ENCODE peak calls at places on chromosomes 4 and X, in seven cellular contexts. A is esophagus squamous epithelium, T is suprapubic skin, X is K562, N is right lobe of liver, B is A549, O is IMR-90. F is an unnamed sample. For H3K4me1, the result is how much of the 10 kb centered on the place peaks cover.

GRCh38 chr4:51995647-51996046 is 24.5 kb downstream of the LRRC66 start:
- DNase-seq in N (no peak), O (no peak), A (no peak), B (no peak), X (no peak), T (no peak), F (no peak)

GRCh38 chr4:139524062-139524631 is 31.9 kb downstream of the SETD7 start:
- DNase-seq in N (no peak), B (no peak), T (no peak), X (no peak), O (peak), A (no peak), F (no peak)

GRCh38 chr4:165360041-165360782 is 18.6 kb upstream of the CPE start:
- DNase-seq in O (no peak), N (no peak), T (no peak), X (no peak), B (no peak), A (no peak), F (no peak)

GRCh38 chr4:7301846-7302630 is 109.7 kb downstream of the SORCS2 start:
- DNase-seq in T (no peak), O (no peak), A (no peak), N (no peak), B (no peak), X (no peak), F (no peak)

GRCh38 chr4:24705016-24705753 is 90.2 kb upstream of the SOD3 start:
- DNase-seq in A (no peak), B (no peak), O (no peak), X (no peak), N (no peak), T (no peak), F (no peak)

GRCh38 chr4:21490682-21491081 is 457.9 kb downstream of the KCNIP4 start:
- DNase-seq in X (no peak), N (no peak), A (no peak), O (no peak), T (no peak), B (no peak), F (no peak)

GRCh38 chr4:121283319-121283718 is 97.5 kb downstream of the QRFPR start:
- DNase-seq in N (no peak), O (no peak), B (no peak), A (no peak), X (no peak), T (no peak), F (no peak)

GRCh38 chr4:6177587-6178197 is 22.7 kb downstream of the JAKMIP1 start:
- DNase-seq in O (no peak), X (peak), A (no peak), T (no peak), N (no peak), B (peak), F (no peak)

GRCh38 chr4:1988327-1988724 is 20.4 kb downstream of the NELFA start:
- DNase-seq in N (no peak), B (no peak), T (no peak), O (no peak), A (no peak), X (no peak), F (no peak)

GRCh38 chr4:5142726-5143125 is 91.4 kb downstream of the STK32B start:
- DNase-seq in A (no peak), O (peak), N (no peak), B (peak), X (peak), T (no peak), F (peak)

GRCh38 chr4:52997132-52997416 is 135.0 kb downstream of the RASL11B start:
- DNase-seq in N (no peak), A (no peak), B (no peak), T (no peak), O (no peak), X (no peak), F (no peak)

GRCh38 chr4:152065545-152065944 is 304.7 kb upstream of the GATB start:
- DNase-seq in X (no peak), N (no peak), O (no peak), B (no peak), T (no peak), A (no peak), F (no peak)

GRCh38 chr4:107721436-107722090 is 1.5 kb upstream of the PAPSS1 start:
- DNase-seq in T (no peak), A (peak), N (no peak), O (no peak), B (no peak), X (no peak), F (no peak)

GRCh38 chr4:153676491-153676890 is 7.6 kb upstream of the TLR2 start:
- DNase-seq in X (no peak), B (no peak), O (peak), A (no peak), N (no peak), T (no peak), F (no peak)

GRCh38 chrX:99353412-99353811 is 1056.7 kb downstream of the PCDH19 start:
- DNase-seq in X (no peak), T (no peak), A (no peak), O (no peak), N (peak), B (no peak), F (no peak)

GRCh38 chrX:147602297-147602696 is 309.4 kb upstream of the FMR1 start:
- DNase-seq in O (no peak), N (no peak), B (peak), X (no peak), A (no peak), T (no peak), F (no peak)

GRCh38 chr4:58515206-58515605 is 1405.0 kb upstream of the IGFBP7 start:
- DNase-seq in T (no peak), X (no peak), A (no peak), O (no peak), N (no peak), B (no peak), F (no peak)

GRCh38 chr4:184380707-184381106 is 93.6 kb downstream of the IRF2 start:
- DNase-seq in A (no peak), O (no peak), B (no peak), T (no peak), N (peak), X (no peak), F (no peak)

GRCh38 chr4:145626623-145626982 is 7.4 kb downstream of the MMAA start:
- DNase-seq in N (no peak), A (no peak), B (no peak), O (peak), X (no peak), T (no peak), F (no peak)

GRCh38 chr4:7737268-7737645 is 202.4 kb downstream of the AFAP1 start:
- DNase-seq in A (no peak), X (no peak), T (no peak), B (no peak), O (no peak), N (no peak), F (no peak)

GRCh38 chr4:107930821-107931774 is at the start of gene CYP2U1:
- DNase-seq in N (peak), B (peak), X (peak), A (peak), O (peak), T (peak), F (peak)

GRCh38 chr4:55312491-55313101 is 33.4 kb upstream of the SRD5A3 start:
- DNase-seq in A (no peak), B (peak), N (peak), T (peak), O (peak), X (no peak), F (no peak)

GRCh38 chrX:45628041-45628440 is 427.4 kb upstream of the DIPK2B start:
- DNase-seq in B (no peak), O (peak), N (no peak), X (no peak), A (no peak), T (no peak), F (no peak)

GRCh38 chr4:167786504-167786903 is 305.8 kb upstream of the ANXA10 start:
- DNase-seq in T (no peak), O (no peak), B (no peak), A (no peak), X (no peak), N (no peak), F (no peak)

GRCh38 chr4:85825937-85826678 is 351.2 kb downstream of the ARHGAP24 start:
- DNase-seq in X (no peak), O (peak), A (no peak), N (peak), T (no peak), B (peak), F (no peak)

GRCh38 chrX:13693341-13693871 is 4.5 kb downstream of the RAB9A start:
- DNase-seq in N (no peak), T (no peak), X (no peak), A (no peak), B (no peak), O (no peak), F (no peak)

GRCh38 chr4:54784188-54784671 is 126.5 kb downstream of the KIT start:
- DNase-seq in B (no peak), X (peak), T (peak), A (peak), O (peak), N (peak), F (peak)

GRCh38 chr4:16001484-16001858 is 38.5 kb upstream of the FGFBP2 start:
- DNase-seq in N (peak), T (peak), A (no peak), X (peak), O (peak), B (peak), F (peak)

GRCh38 chr4:77232653-77233052 is 75.6 kb downstream of the CCNG2 start:
- DNase-seq in B (peak), A (no peak), N (no peak), O (peak), T (no peak), X (no peak), F (no peak)

GRCh38 chrX:154372612-154373022 is 1.8 kb downstream of the FLNA start:
- DNase-seq in X (no peak), O (peak), B (peak), N (no peak), T (no peak), A (no peak), F (no peak)

GRCh38 chrX:72038016-72038415 is 93.7 kb downstream of the RTL5 start:
- DNase-seq in X (no peak), T (no peak), B (no peak), N (no peak), O (no peak), A (no peak), F (no peak)

GRCh38 chr4:678765-679481 is 4.6 kb downstream of the MYL5 start:
- DNase-seq in B (no peak), O (no peak), X (no peak), A (no peak), T (no peak), N (no peak), F (no peak)

GRCh38 chr4:186570193-186570996 is 15.0 kb upstream of the MTNR1A start:
- DNase-seq in O (peak), N (no peak), A (no peak), X (no peak), T (no peak), B (peak), F (no peak)

GRCh38 chr4:163495900-163496299 is 1.4 kb downstream of the TMA16 start:
- DNase-seq in T (no peak), O (no peak), A (no peak), B (no peak), N (no peak), X (no peak), F (no peak)

GRCh38 chr4:80070880-80071620 is 2.0 kb downstream of the ANTXR2 start:
- DNase-seq in B (no peak), O (peak), A (no peak), T (no peak), N (no peak), X (no peak), F (no peak)

GRCh38 chr4:182307746-182308145 is 64.5 kb downstream of the TENM3 start:
- DNase-seq in O (peak), T (no peak), A (no peak), N (no peak), B (no peak), X (no peak), F (no peak)

GRCh38 chrX:49171752-49172279 is at the start of gene PLP2:
- DNase-seq in T (peak), A (no peak), O (peak), X (peak), N (peak), B (peak), F (no peak)
- TF ChIP-seq POLR2A in T (no peak), A (peak), O (peak), X (peak), N (peak), B (peak), F (peak)

DNA sequence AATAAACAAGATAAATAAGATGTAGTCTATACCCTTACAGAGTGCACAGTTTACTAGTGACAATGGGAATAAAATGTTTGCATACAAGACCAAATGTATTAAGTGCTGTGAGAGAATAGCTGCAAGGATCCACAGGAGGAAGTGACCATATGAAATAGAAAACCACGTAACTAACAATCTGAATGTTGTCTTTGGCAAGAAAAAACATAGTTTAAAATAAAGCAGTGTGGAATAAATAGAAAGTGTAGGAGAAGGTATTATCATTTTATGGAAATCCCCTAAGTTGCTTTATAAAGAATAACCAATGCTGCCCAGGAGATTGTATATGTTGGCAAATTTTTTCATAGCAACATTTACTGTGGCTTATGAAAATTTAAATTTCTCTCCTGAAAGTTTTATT is 116.1 kb downstream of the PCDH7 start:
- DNase-seq in T (no peak), B (no peak), X (no peak), N (no peak), A (no peak), O (peak), F (no peak)
- H3K4me1 ChIP-seq in T (under half), B (under half), X (under half), N (under half), A (under half), O (under half), F (under half)

GRCh38 chr4:40193578-40193977 is 3.3 kb upstream of the RHOH start:
- DNase-seq in X (no peak), N (no peak), B (no peak), A (no peak), T (no peak), O (no peak), F (no peak)

GRCh38 chr4:40196724-40197281 is at the start of gene RHOH:
- DNase-seq in O (no peak), A (no peak), B (no peak), X (no peak), T (no peak), N (no peak), F (no peak)

GRCh38 chr4:40196260-40196659 is 571 bp upstream of the RHOH start:
- DNase-seq in X (no peak), B (no peak), T (no peak), A (no peak), O (no peak), N (no peak), F (no peak)

GRCh38 chr4:40194602-40195161 is 2.1 kb upstream of the RHOH start:
- DNase-seq in O (peak), X (no peak), A (no peak), N (no peak), B (no peak), T (no peak), F (no peak)

DNA sequence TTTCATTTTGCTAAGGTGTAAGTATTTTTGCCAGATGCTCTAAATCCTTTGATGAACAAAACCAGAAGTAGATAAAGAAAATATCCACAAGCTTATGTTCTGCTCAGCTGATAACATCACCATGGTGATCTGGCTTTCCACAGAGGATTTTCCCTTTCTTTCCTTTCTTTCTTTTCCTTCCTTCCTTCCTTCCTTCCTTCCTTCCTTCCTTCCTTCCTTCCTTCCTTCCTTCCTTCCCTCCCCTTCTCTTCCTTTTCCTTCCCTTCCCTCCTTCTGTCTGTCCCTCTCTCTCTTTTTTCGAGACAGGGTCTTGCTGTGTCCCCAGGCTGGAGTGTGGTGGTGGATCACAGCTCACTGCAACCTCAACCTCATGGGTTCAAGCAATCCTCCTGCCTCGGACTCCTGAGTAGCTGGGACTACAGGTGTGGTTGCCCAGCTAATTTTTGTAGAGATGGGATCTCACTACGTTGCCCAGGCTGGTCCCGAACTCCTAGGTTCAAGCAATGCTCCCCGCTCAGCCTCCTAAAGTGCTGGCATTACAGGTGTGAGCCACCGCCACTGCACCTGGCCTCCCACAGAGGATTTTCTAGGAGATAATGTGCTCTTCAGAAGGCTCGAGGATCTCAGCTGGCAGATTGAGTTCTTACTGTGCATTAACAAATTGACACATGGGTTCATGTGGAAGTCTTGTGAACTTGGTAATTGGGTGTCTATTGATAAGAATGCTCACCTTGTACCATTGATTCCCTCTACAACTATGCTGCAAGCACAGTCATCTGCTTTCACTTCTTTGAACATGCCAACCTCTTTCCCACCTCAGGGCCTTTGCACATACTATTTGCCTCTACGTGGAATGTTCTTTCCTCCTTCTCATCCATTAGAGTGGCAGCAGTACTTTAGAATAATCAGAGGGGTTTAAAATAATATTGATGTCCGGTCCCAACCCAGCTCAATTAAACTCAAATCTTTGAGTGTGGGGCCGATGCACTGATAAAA is 1.4 kb upstream of the RHOH start:
- DNase-seq in O (no peak), B (no peak), T (no peak), X (no peak), N (no peak), A (no peak), F (no peak)
- TF ChIP-seq POLR2A in O (no peak), B (no peak), T (no peak), X (no peak), N (no peak), A (no peak), F (no peak)

GRCh38 chrX:19677121-19677520 is 161.8 kb upstream of the MAP3K15 start:
- DNase-seq in O (no peak), X (no peak), B (no peak), T (no peak), N (no peak), A (no peak), F (no peak)
- H3K4me1 ChIP-seq in O (under half), X (under half), B (half or more), T (under half), N (under half), A (under half), F (under half)

GRCh38 chrX:10620121-10620699 is at the start of gene MID1:
- DNase-seq in B (peak), O (peak), X (no peak), T (peak), A (no peak), N (peak), F (peak)
- TF ChIP-seq POLR2A in B (peak), O (peak), X (no peak), T (no peak), A (peak), N (peak), F (peak)